ENCODE peak calls at places on chromosomes 12 and 14, in six cellular contexts. L, J, D, Z, C and F are unnamed samples.
A peak's percentile ranks its signal among the peaks of the same experiment; 100 is the strongest.

GRCh38 chr14:93115920-93116675 is at the start of gene ITPK1:
- DNase-seq in L (peak; percentile 66), J (peak; percentile 72), D (no peak), Z (peak; percentile 58), C (no peak), F (no peak)

GRCh38 chr12:96720363-96720705 is 186.7 kb upstream of the NEDD1 start:
- DNase-seq in L (peak; percentile 10), J (no peak), D (peak; percentile 11), Z (no peak), C (no peak), F (no peak)

GRCh38 chr14:41604793-41605534 is 1.7 kb upstream of the LRFN5 start:
- DNase-seq in L (peak; percentile 92), J (peak; percentile 4), D (no peak), Z (peak; percentile 66), C (peak; percentile 66), F (no peak)

GRCh38 chr14:50823763-50824636 is 7.0 kb downstream of the NIN start:
- DNase-seq in L (no peak), J (no peak), D (no peak), Z (no peak), C (no peak), F (no peak)

GRCh38 chr12:2297658-2298057 is 244.9 kb downstream of the CACNA1C start:
- DNase-seq in L (no peak), J (no peak), D (no peak), Z (no peak), C (no peak), F (no peak)

GRCh38 chr14:23352506-23353432 is at the start of gene SLC22A17:
- DNase-seq in L (peak; percentile 85), J (peak; percentile 82), D (peak; percentile 60), Z (peak; percentile 82), C (peak; percentile 81), F (peak; percentile 82)

GRCh38 chr14:96384053-96384452 is 7.9 kb upstream of the AK7 start:
- DNase-seq in L (no peak), J (no peak), D (no peak), Z (no peak), C (no peak), F (no peak)

GRCh38 chr14:52716160-52716559 is 9.2 kb downstream of the PSMC6 start:
- DNase-seq in L (no peak), J (no peak), D (no peak), Z (no peak), C (no peak), F (no peak)

GRCh38 chr14:28879571-28879970 is 113.0 kb downstream of the FOXG1 start:
- DNase-seq in L (no peak), J (no peak), D (no peak), Z (no peak), C (no peak), F (no peak)

GRCh38 chr12:13203028-13203922 is 6.7 kb downstream of the EMP1 start:
- DNase-seq in L (peak; percentile 78), J (peak; percentile 23), D (no peak), Z (peak; percentile 70), C (no peak), F (no peak)

GRCh38 chr14:104433401-104434213 is 146.0 kb upstream of the C14orf180 start:
- DNase-seq in L (no peak), J (no peak), D (no peak), Z (no peak), C (no peak), F (peak; percentile 66)

GRCh38 chr12:73678335-73678734 is 859.3 kb upstream of the ATXN7L3B start:
- DNase-seq in L (no peak), J (no peak), D (no peak), Z (no peak), C (no peak), F (no peak)

GRCh38 chr14:52402812-52403526 is 88.9 kb downstream of the PTGER2 start:
- DNase-seq in L (peak; percentile 35), J (no peak), D (peak; percentile 54), Z (peak; percentile 16), C (no peak), F (no peak)

GRCh38 chr12:10283028-10283427 is 24.6 kb upstream of the KLRD1 start:
- DNase-seq in L (no peak), J (no peak), D (no peak), Z (no peak), C (no peak), F (no peak)

GRCh38 chr14:52895000-52895399 is 55.9 kb downstream of the FERMT2 start:
- DNase-seq in L (no peak), J (no peak), D (no peak), Z (no peak), C (no peak), F (no peak)

GRCh38 chr14:26735811-26736210 is 138.0 kb upstream of the NOVA1 start:
- DNase-seq in L (no peak), J (no peak), D (no peak), Z (no peak), C (no peak), F (no peak)

GRCh38 chr14:99189201-99189801 is 82.7 kb downstream of the BCL11B start:
- DNase-seq in L (no peak), J (no peak), D (no peak), Z (no peak), C (no peak), F (no peak)

GRCh38 chr12:104805186-104805585 is 152.9 kb downstream of the SLC41A2 start:
- DNase-seq in L (peak; percentile 42), J (no peak), D (peak; percentile 79), Z (peak; percentile 79), C (peak; percentile 20), F (no peak)

GRCh38 chr12:124992874-124993567 is 424 bp upstream of the BRI3BP start:
- DNase-seq in L (peak; percentile 18), J (peak; percentile 81), D (peak; percentile 68), Z (no peak), C (no peak), F (no peak)

GRCh38 chr14:104697892-104698583 is 8.6 kb downstream of the INF2 start:
- DNase-seq in L (peak; percentile 36), J (no peak), D (no peak), Z (peak; percentile 56), C (no peak), F (no peak)

GRCh38 chr12:104454997-104455396 is 1.8 kb upstream of the CHST11 start:
- DNase-seq in L (peak; percentile 31), J (no peak), D (peak; percentile 90), Z (peak; percentile 71), C (no peak), F (peak; percentile 76)

GRCh38 chr14:36315159-36315853 is 5.1 kb downstream of the MBIP start:
- DNase-seq in L (no peak), J (no peak), D (peak; percentile 13), Z (no peak), C (no peak), F (no peak)

GRCh38 chr12:2319747-2320146 is 267.0 kb downstream of the CACNA1C start:
- DNase-seq in L (peak; percentile 48), J (no peak), D (no peak), Z (peak; percentile 46), C (no peak), F (peak; percentile 34)

GRCh38 chr12:103986823-103987222 is 21.2 kb downstream of the TDG start:
- DNase-seq in L (no peak), J (no peak), D (no peak), Z (peak; percentile 62), C (peak; percentile 58), F (no peak)

GRCh38 chr12:91874086-91874865 is 271.4 kb downstream of the BTG1 start:
- DNase-seq in L (peak; percentile 17), J (no peak), D (no peak), Z (peak; percentile 43), C (no peak), F (no peak)

GRCh38 chr14:91303091-91303923 is 58.8 kb upstream of the GPR68 start:
- DNase-seq in L (peak; percentile 36), J (peak; percentile 94), D (no peak), Z (no peak), C (no peak), F (no peak)

GRCh38 chr14:100221419-100222218 is 17.3 kb upstream of the YY1 start:
- DNase-seq in L (peak; percentile 63), J (no peak), D (peak; percentile 61), Z (peak; percentile 46), C (no peak), F (no peak)

GRCh38 chr14:92310776-92311375 is 12.1 kb upstream of the SLC24A4 start:
- DNase-seq in L (no peak), J (no peak), D (no peak), Z (no peak), C (no peak), F (no peak)

GRCh38 chr14:86604546-86604945 is 1074.6 kb downstream of the FLRT2 start:
- DNase-seq in L (no peak), J (no peak), D (peak; percentile 65), Z (peak; percentile 2), C (no peak), F (no peak)

DNA sequence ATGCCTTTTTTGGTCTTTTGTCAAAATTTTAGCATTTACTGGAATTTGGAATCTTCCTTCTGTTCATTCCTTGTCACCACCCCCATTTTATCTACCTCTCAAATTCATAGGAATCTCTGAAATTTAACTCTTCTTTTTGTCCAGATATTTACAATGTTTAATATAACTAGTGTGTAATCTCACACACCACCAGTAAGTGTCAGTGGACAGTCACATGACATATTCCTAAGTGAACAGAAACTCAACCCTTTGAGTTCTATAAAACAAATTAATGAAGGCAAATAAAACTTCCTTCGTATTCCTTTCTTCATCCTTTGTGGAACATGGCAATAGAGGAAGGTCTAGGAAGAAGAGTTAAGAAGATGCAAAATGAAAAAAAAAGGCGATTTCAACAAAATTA is 26.6 kb downstream of the ATF7 start:
- DNase-seq in L (peak; percentile 18), J (no peak), D (no peak), Z (no peak), C (no peak), F (no peak)
- TF ChIP-seq CTCF in L (no peak), J (no peak), D (peak; percentile 18), Z (no peak), C (peak; percentile 4), F (peak; percentile 48)

GRCh38 chr12:53746592-53747491 is 4.9 kb downstream of the CISTR start:
- DNase-seq in L (peak; percentile 95), J (peak; percentile 95), D (peak; percentile 72), Z (peak; percentile 90), C (peak; percentile 86), F (peak; percentile 88)
- H3K4me3 ChIP-seq in L (no peak overlapping the region), J (no peak overlapping the region), D (no peak overlapping the region), Z (no peak overlapping the region), C (no peak overlapping the region), F (no peak overlapping the region)

GRCh38 chr12:17527021-17527420 is 563.0 kb downstream of the RERGL start:
- DNase-seq in L (no peak), J (no peak), D (no peak), Z (no peak), C (no peak), F (no peak)
- TF ChIP-seq CTCF in L (no peak), J (no peak), D (no peak), Z (no peak), C (no peak), F (no peak)

GRCh38 chr12:131509706-131510105 is 201.2 kb upstream of the SFSWAP start:
- DNase-seq in L (no peak), J (no peak), D (no peak), Z (no peak), C (no peak), F (no peak)

GRCh38 chr12:131511803-131512564 is 198.9 kb upstream of the SFSWAP start:
- DNase-seq in L (no peak), J (peak; percentile 25), D (no peak), Z (no peak), C (no peak), F (no peak)

GRCh38 chr12:131513606-131514005 is 197.3 kb upstream of the SFSWAP start:
- DNase-seq in L (no peak), J (no peak), D (no peak), Z (no peak), C (no peak), F (no peak)

GRCh38 chr12:131510431-131510830 is 200.5 kb upstream of the SFSWAP start:
- DNase-seq in L (no peak), J (no peak), D (no peak), Z (no peak), C (no peak), F (no peak)

GRCh38 chr12:131511391-131511802 is 199.5 kb upstream of the SFSWAP start:
- DNase-seq in L (peak; percentile 1), J (no peak), D (peak; percentile 9), Z (peak; percentile 11), C (no peak), F (no peak)
- H3K4me3 ChIP-seq in L (no peak overlapping the region), J (no peak overlapping the region), D (no peak overlapping the region), Z (no peak overlapping the region), C (no peak overlapping the region), F (no peak overlapping the region)